ENCODE peak calls at places on chromosomes 13 and 19, in nine cellular contexts. F is bronchial epithelial cell, V is SJSA1, G is HFF-Myc, X is upper lobe of right lung, E is left ventricle myocardium inferior, N is PC-3, D is fibroblast of mammary gland, A is A673. U is an unnamed sample.

GRCh38 chr19:18385675-18386542 is at the start of gene GDF15:
- DNase-seq in E (peak), F (peak), V (peak), D (peak), X (peak), G (no peak), N (peak), A (peak), U (peak)

GRCh38 chr13:38662362-38662761 is 24.5 kb upstream of the FREM2 start:
- DNase-seq in G (no peak), A (peak), X (no peak), F (peak), D (peak), V (no peak), E (no peak), N (no peak), U (no peak)

GRCh38 chr13:30113983-30114491 is 193.3 kb downstream of the KATNAL1 start:
- DNase-seq in A (no peak), F (peak), D (no peak), G (no peak), X (no peak), E (no peak), V (no peak), N (no peak), U (no peak)

GRCh38 chr19:45508931-45509691 is 1.8 kb downstream of the VASP start:
- DNase-seq in X (peak), N (peak), E (peak), A (peak), F (peak), G (no peak), D (peak), V (peak), U (no peak)

GRCh38 chr13:20924758-20925394 is 22.3 kb upstream of the XPO4 start:
- DNase-seq in V (peak), A (peak), G (peak), X (peak), E (peak), N (peak), F (peak), D (peak), U (no peak)

GRCh38 chr13:75302031-75302430 is 179.9 kb downstream of the TBC1D4 start:
- DNase-seq in F (no peak), D (peak), E (no peak), X (no peak), G (no peak), N (no peak), V (no peak), A (no peak), U (no peak)

GRCh38 chr13:80040977-80041310 is 300.0 kb downstream of the SPRY2 start:
- DNase-seq in A (no peak), E (no peak), G (no peak), V (no peak), F (no peak), D (no peak), N (no peak), X (no peak), U (no peak)

GRCh38 chr19:45935267-45935666 is 20.7 kb upstream of the NANOS2 start:
- DNase-seq in N (no peak), D (no peak), F (no peak), G (no peak), X (no peak), E (no peak), A (no peak), V (no peak), U (no peak)

GRCh38 chr13:70856706-70857105 is 748.5 kb upstream of the KLHL1 start:
- DNase-seq in G (no peak), N (peak), E (no peak), X (no peak), F (peak), V (no peak), D (no peak), A (no peak), U (no peak)

GRCh38 chr13:110345266-110345665 is 38.2 kb downstream of the COL4A2 start:
- DNase-seq in D (no peak), N (no peak), V (no peak), E (no peak), X (no peak), G (no peak), A (no peak), F (no peak), U (no peak)

GRCh38 chr13:62046512-62046911 is 630.9 kb upstream of the PCDH20 start:
- DNase-seq in N (no peak), G (no peak), E (no peak), X (peak), V (no peak), D (no peak), A (no peak), F (no peak), U (no peak)

GRCh38 chr13:98173431-98173921 is 3.6 kb downstream of the RNF113B start:
- DNase-seq in G (peak), E (no peak), N (peak), V (peak), X (no peak), D (peak), A (no peak), F (peak), U (peak)

GRCh38 chr19:57434386-57435061 is 601 bp upstream of the ZNF749 start:
- DNase-seq in D (no peak), V (no peak), A (peak), E (no peak), X (no peak), F (peak), G (no peak), N (no peak), U (no peak)

GRCh38 chr19:5621945-5622464 is 571 bp downstream of the SAFB2 start:
- DNase-seq in A (no peak), F (no peak), G (no peak), N (peak), V (peak), X (no peak), E (no peak), D (no peak), U (no peak)

GRCh38 chr19:13691569-13691968 is 72.8 kb upstream of the MRI1 start:
- DNase-seq in N (no peak), F (no peak), V (no peak), G (no peak), E (no peak), X (no peak), A (no peak), D (no peak), U (no peak)

GRCh38 chr13:43129511-43130130 is 106.2 kb downstream of the DNAJC15 start:
- DNase-seq in G (no peak), E (no peak), N (no peak), D (no peak), X (no peak), F (no peak), V (no peak), A (no peak), U (no peak)

GRCh38 chr13:97269603-97270002 is 47.5 kb downstream of the MBNL2 start:
- DNase-seq in E (no peak), A (no peak), V (no peak), D (no peak), F (no peak), G (no peak), N (no peak), X (no peak), U (no peak)

GRCh38 chr19:39238209-39238608 is 6.6 kb downstream of the IFNL3 start:
- DNase-seq in V (no peak), E (no peak), N (no peak), F (no peak), G (no peak), D (no peak), A (no peak), X (no peak), U (no peak)

GRCh38 chr13:110254751-110255553 is 52.0 kb downstream of the COL4A1 start:
- DNase-seq in D (no peak), E (no peak), F (no peak), A (no peak), G (no peak), V (peak), N (no peak), X (no peak), U (no peak)

GRCh38 chr13:101218484-101218883 is 197.8 kb downstream of the NALCN start:
- DNase-seq in F (peak), D (peak), X (no peak), G (no peak), E (no peak), V (no peak), N (peak), A (no peak), U (no peak)

GRCh38 chr19:56476671-56477428 is at the start of gene ZNF667:
- DNase-seq in V (no peak), A (peak), D (peak), G (peak), F (peak), E (peak), N (peak), X (no peak), U (no peak)

GRCh38 chr13:49625392-49626137 is 2.7 kb upstream of the ARL11 start:
- DNase-seq in E (peak), A (no peak), V (no peak), N (no peak), G (no peak), D (peak), X (peak), F (no peak), U (no peak)

GRCh38 chr19:45553464-45553863 is 31.1 kb downstream of the OPA3 start:
- DNase-seq in F (peak), A (no peak), G (no peak), N (no peak), V (no peak), D (no peak), X (no peak), E (no peak), U (no peak)

GRCh38 chr19:7978196-7978825 is 27.1 kb downstream of the ELAVL1 start:
- DNase-seq in X (no peak), G (no peak), E (no peak), A (no peak), D (no peak), V (no peak), N (peak), F (no peak), U (no peak)

GRCh38 chr13:60112771-60113170 is 51.0 kb downstream of the DIAPH3 start:
- DNase-seq in E (no peak), X (no peak), A (no peak), N (no peak), G (no peak), D (peak), V (no peak), F (peak), U (no peak)

GRCh38 chr13:46598140-46598819 is 45.3 kb downstream of the LRCH1 start:
- DNase-seq in G (no peak), A (peak), D (no peak), N (no peak), V (no peak), F (no peak), X (no peak), E (no peak), U (no peak)

GRCh38 chr19:43555185-43555770 is 20.0 kb downstream of the XRCC1 start:
- DNase-seq in X (no peak), A (peak), V (peak), G (peak), N (peak), F (peak), D (peak), E (peak), U (no peak)

GRCh38 chr13:80040219-80040976 is 300.5 kb downstream of the SPRY2 start:
- DNase-seq in A (peak), X (no peak), V (peak), G (peak), F (peak), N (peak), D (peak), E (no peak), U (peak)

GRCh38 chr13:109235901-109236300 is 550.5 kb downstream of the IRS2 start:
- DNase-seq in F (peak), X (no peak), D (no peak), N (no peak), E (no peak), V (no peak), A (no peak), G (no peak), U (no peak)

GRCh38 chr13:113918981-113919646 is 54.8 kb downstream of the C13orf46 start:
- DNase-seq in A (no peak), X (no peak), G (no peak), F (no peak), D (no peak), V (peak), E (no peak), N (no peak), U (no peak)

GRCh38 chr13:30880756-30881155 is 25.3 kb upstream of the MEDAG start:
- DNase-seq in X (no peak), N (peak), F (peak), E (no peak), D (peak), A (no peak), V (peak), G (peak), U (peak)

GRCh38 chr13:48131481-48131992 is 36.6 kb upstream of the MED4 start:
- DNase-seq in D (no peak), X (no peak), F (peak), A (no peak), N (no peak), V (no peak), G (no peak), E (no peak), U (no peak)
- H3K4me3 ChIP-seq in D (no peak), X (no peak), F (no peak), A (no peak), N (no peak), V (no peak), G (no peak), E (no peak), U (no peak)

GRCh38 chr19:19822148-19822429 is 539 bp upstream of the ZNF506 start:
- DNase-seq in X (no peak), G (no peak), A (peak), F (no peak), N (no peak), E (no peak), V (no peak), D (peak), U (no peak)
- H3K4me3 ChIP-seq in X (peak), G (peak), A (peak), F (peak), N (no peak), E (peak), V (peak), D (peak), U (peak)

GRCh38 chr13:27036236-27036981 is 135.2 kb downstream of the USP12 start:
- DNase-seq in A (no peak), V (no peak), X (no peak), F (peak), E (no peak), N (peak), G (no peak), D (no peak), U (no peak)
- H3K4me3 ChIP-seq in A (no peak), V (no peak), X (no peak), F (no peak), E (no peak), N (peak), G (no peak), D (no peak), U (no peak)

GRCh38 chr19:29831041-29831548 is 19.3 kb downstream of the CCNE1 start:
- DNase-seq in A (no peak), D (no peak), G (no peak), V (no peak), N (peak), E (no peak), F (peak), X (peak), U (no peak)
- H3K4me3 ChIP-seq in A (no peak), D (no peak), G (no peak), V (no peak), N (no peak), E (no peak), F (no peak), X (no peak), U (no peak)

GRCh38 chr19:1072371-1073015 is 5.5 kb downstream of the ARHGAP45 start:
- DNase-seq in E (no peak), G (no peak), X (no peak), A (no peak), D (no peak), V (no peak), F (no peak), N (no peak), U (no peak)

GRCh38 chr19:1073063-1073955 is 6.3 kb downstream of the ARHGAP45 start:
- DNase-seq in D (no peak), N (no peak), V (no peak), A (no peak), F (no peak), G (no peak), E (no peak), X (no peak), U (no peak)

GRCh38 chr19:1069009-1069779 is 2.2 kb downstream of the ARHGAP45 start:
- DNase-seq in N (no peak), X (peak), A (no peak), F (no peak), G (no peak), V (no peak), D (no peak), E (peak), U (no peak)

GRCh38 chr19:1070576-1070930 is 3.6 kb downstream of the ARHGAP45 start:
- DNase-seq in X (no peak), E (no peak), F (no peak), V (no peak), N (no peak), A (peak), D (no peak), G (no peak), U (no peak)

GRCh38 chr19:1070931-1071791 is 4.2 kb downstream of the ARHGAP45 start:
- DNase-seq in V (no peak), F (no peak), X (no peak), A (no peak), E (no peak), G (no peak), N (no peak), D (no peak), U (no peak)
- H3K4me3 ChIP-seq in V (no peak), F (peak), X (no peak), A (peak), E (peak), G (peak), N (no peak), D (no peak), U (no peak)

DNA sequence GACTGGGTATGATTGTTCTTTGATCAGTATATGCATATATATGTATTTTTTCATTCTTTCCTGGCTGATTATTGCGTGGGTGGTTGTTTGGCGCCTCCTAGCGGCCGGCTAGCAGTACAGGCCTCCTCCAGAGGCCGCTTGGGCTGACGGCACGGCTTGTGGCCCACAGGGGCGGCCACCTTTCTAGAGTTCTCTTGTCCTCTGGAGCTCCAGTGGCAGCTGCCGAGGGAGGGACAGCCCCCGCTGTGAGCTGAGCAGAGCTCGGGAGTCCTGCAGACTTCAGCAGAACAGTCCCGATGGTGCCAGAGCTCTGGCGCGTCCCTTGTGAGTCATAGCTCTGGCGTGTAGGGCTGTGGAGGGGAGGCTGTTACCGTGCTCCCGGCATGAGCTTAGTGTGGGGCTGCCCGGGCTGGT is 22.5 kb upstream of the ZNF429 start:
- DNase-seq in G (no peak), X (peak), D (peak), N (peak), F (no peak), V (no peak), A (peak), E (peak), U (no peak)
- H3K4me3 ChIP-seq in G (peak), X (no peak), D (no peak), N (no peak), F (no peak), V (no peak), A (no peak), E (peak), U (peak)

GRCh38 chr13:44368599-44369368 is 4.8 kb upstream of the SERP2 start:
- DNase-seq in F (no peak), X (no peak), N (peak), D (no peak), A (no peak), V (no peak), E (no peak), G (no peak), U (no peak)

GRCh38 chr13:44371421-44371820 is 2.2 kb upstream of the SERP2 start:
- DNase-seq in N (no peak), A (no peak), F (no peak), V (no peak), D (no peak), G (no peak), E (no peak), X (no peak), U (no peak)

GRCh38 chr13:44365899-44366298 is 7.7 kb upstream of the SERP2 start:
- DNase-seq in E (no peak), F (no peak), N (no peak), D (no peak), A (no peak), X (no peak), G (no peak), V (no peak), U (no peak)

GRCh38 chr13:44365008-44365407 is 8.6 kb upstream of the SERP2 start:
- DNase-seq in D (peak), N (no peak), A (no peak), E (no peak), G (peak), X (no peak), V (no peak), F (peak), U (no peak)

DNA sequence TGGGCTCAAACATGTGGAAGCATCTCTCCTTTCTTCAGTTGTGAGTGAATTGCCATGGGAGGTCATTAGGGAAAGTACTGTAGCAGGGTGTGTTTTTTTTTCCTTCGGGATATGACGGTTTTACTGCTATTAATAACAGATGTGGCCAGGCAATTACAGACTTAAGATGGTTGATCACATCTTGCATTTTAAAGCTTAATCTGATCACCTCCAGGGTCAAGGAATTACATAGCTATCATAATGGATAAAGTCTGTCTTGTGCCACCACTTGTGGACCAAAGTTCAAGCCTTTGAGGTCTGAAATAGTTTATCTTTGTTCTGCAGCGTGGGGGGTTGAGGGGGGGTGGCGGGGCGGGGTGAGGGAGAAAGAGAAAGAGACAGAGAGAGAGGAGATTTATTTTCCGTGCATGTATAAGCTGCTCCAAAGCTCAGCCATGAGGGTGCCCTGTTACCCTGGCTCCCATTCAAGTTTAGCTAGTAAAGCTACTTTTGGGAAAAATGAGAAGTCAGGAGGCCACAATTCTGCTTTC is 5.5 kb upstream of the SERP2 start:
- DNase-seq in V (no peak), X (no peak), E (no peak), N (no peak), A (peak), D (peak), F (no peak), G (peak), U (peak)
- H3K4me3 ChIP-seq in V (no peak), X (no peak), E (no peak), N (no peak), A (no peak), D (no peak), F (no peak), G (no peak), U (no peak)

GRCh38 chr13:74288361-74288911 is 154.2 kb upstream of the KLF12 start:
- DNase-seq in F (peak), G (no peak), X (peak), E (peak), V (no peak), N (no peak), D (no peak), A (peak), U (no peak)
- H3K4me3 ChIP-seq in F (peak), G (peak), X (peak), E (peak), V (no peak), N (no peak), D (no peak), A (peak), U (no peak)

GRCh38 chr19:49468199-49468598 is 5.8 kb upstream of the FLT3LG start:
- DNase-seq in N (no peak), D (no peak), F (peak), G (no peak), V (no peak), A (no peak), E (no peak), X (no peak), U (no peak)
- H3K4me3 ChIP-seq in N (no peak), D (no peak), F (no peak), G (no peak), V (no peak), A (no peak), E (no peak), X (no peak), U (no peak)

DNA sequence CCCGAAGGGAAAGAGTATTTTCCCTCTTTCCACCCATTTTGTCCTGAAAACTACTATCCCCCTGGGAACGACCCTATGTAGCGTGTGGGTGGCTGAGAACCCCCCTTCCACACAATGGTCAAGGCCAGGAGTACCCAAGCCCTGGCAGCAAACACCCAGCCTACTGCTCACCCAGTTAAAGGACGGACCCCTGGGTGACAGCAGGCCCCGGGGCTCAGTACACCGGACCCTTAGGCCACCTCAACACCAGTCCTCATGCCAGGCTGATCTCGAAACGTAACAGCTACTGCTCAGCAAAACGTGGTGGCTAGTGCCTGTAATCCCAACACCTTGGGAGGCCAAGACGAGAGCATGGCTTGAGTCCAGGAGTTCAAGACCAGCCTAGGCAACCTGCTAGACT is 1.4 kb downstream of the ANKRD27 start:
- DNase-seq in F (no peak), A (no peak), V (no peak), N (no peak), E (no peak), G (no peak), D (no peak), X (no peak), U (no peak)
- H3K4me3 ChIP-seq in F (no peak), A (peak), V (no peak), N (peak), E (peak), G (peak), D (peak), X (peak), U (no peak)

U was measured in BJ.